ENCODE peak calls at places on chromosomes 2 and 18, in five cellular contexts. F, G, N, M and L are unnamed samples.

GRCh38 chr18:12882416-12882815 is 1.6 kb downstream of the PTPN2 start:
- DNase-seq in M (no peak), F (no peak), G (no peak), N (peak), L (no peak)

GRCh38 chr2:655626-656025 is 21.6 kb downstream of the TMEM18 start:
- DNase-seq in N (peak), M (no peak), G (no peak), F (no peak), L (no peak)

GRCh38 chr18:24270937-24271380 is 126.7 kb downstream of the OSBPL1A start:
- DNase-seq in N (peak), M (no peak), G (no peak), F (no peak), L (no peak)

GRCh38 chr2:68203587-68203986 is 45.9 kb downstream of the PNO1 start:
- DNase-seq in M (no peak), G (no peak), F (no peak), N (no peak), L (no peak)

GRCh38 chr2:173614265-173614930 is 259.7 kb downstream of the CDCA7 start:
- DNase-seq in M (no peak), N (no peak), F (no peak), G (no peak), L (no peak)

GRCh38 chr2:197960765-197961164 is 156.4 kb downstream of the PLCL1 start:
- DNase-seq in F (no peak), G (no peak), M (no peak), N (no peak), L (no peak)

GRCh38 chr18:12606592-12607315 is 51.2 kb downstream of the SPIRE1 start:
- DNase-seq in N (peak), G (no peak), F (no peak), M (no peak), L (no peak)

GRCh38 chr2:113216891-113217454 is 43.2 kb downstream of the PSD4 start:
- DNase-seq in F (no peak), G (no peak), M (no peak), N (no peak), L (no peak)

GRCh38 chr2:191069606-191070005 is 55.6 kb upstream of the STAT1 start:
- DNase-seq in G (no peak), M (no peak), N (no peak), F (no peak), L (no peak)

GRCh38 chr18:21243041-21243431 is 1.0 kb downstream of the GREB1L start:
- DNase-seq in G (peak), F (no peak), N (no peak), M (no peak), L (peak)

GRCh38 chr2:20067992-20068727 is 16.7 kb upstream of the LAPTM4A start:
- DNase-seq in F (no peak), N (peak), G (no peak), M (no peak), L (no peak)

GRCh38 chr18:24987933-24988840 is 363.8 kb downstream of the ZNF521 start:
- DNase-seq in F (peak), M (peak), G (no peak), N (no peak), L (peak)

GRCh38 chr2:66547113-66547512 is 112.2 kb downstream of the MEIS1 start:
- DNase-seq in F (no peak), G (no peak), N (peak), M (no peak), L (no peak)

GRCh38 chr2:39676342-39676741 is 10.6 kb downstream of the TMEM178A start:
- DNase-seq in M (no peak), G (no peak), N (no peak), F (no peak), L (no peak)

GRCh38 chr18:61892683-61893303 is at the start of gene RNF152:
- DNase-seq in M (peak), G (peak), F (no peak), N (peak), L (peak)

GRCh38 chr2:83022631-83023210 is 1436.4 kb downstream of the SUCLG1 start:
- DNase-seq in M (no peak), N (no peak), F (no peak), G (no peak), L (no peak)

GRCh38 chr18:73880387-73880786 is 267.2 kb downstream of the FBXO15 start:
- DNase-seq in M (no peak), G (no peak), N (no peak), F (no peak), L (no peak)

GRCh38 chr2:111919794-111920608 is 21.6 kb downstream of the MERTK start:
- DNase-seq in G (peak), N (no peak), M (peak), F (no peak), L (no peak)

GRCh38 chr18:67608909-67609308 is 92.4 kb upstream of the DSEL start:
- DNase-seq in F (no peak), G (no peak), N (peak), M (no peak), L (no peak)

GRCh38 chr2:182319556-182319955 is 107.3 kb downstream of the PDE1A start:
- DNase-seq in M (no peak), G (no peak), F (no peak), N (no peak), L (no peak)

GRCh38 chr2:68645523-68645922 is 2.1 kb downstream of the PROKR1 start:
- DNase-seq in N (peak), G (no peak), F (no peak), M (no peak), L (no peak)

GRCh38 chr18:36610716-36611115 is 218.1 kb downstream of the TPGS2 start:
- DNase-seq in M (no peak), G (no peak), F (no peak), N (no peak), L (no peak)

GRCh38 chr2:239927424-239927981 is 97.6 kb downstream of the NDUFA10 start:
- DNase-seq in G (no peak), F (no peak), M (peak), N (peak), L (no peak)

GRCh38 chr2:212484563-212485080 is 54.0 kb downstream of the ERBB4 start:
- DNase-seq in F (no peak), M (no peak), N (no peak), G (no peak), L (no peak)

GRCh38 chr2:14781148-14781547 is 148.6 kb downstream of the LRATD1 start:
- DNase-seq in M (no peak), F (no peak), N (no peak), G (no peak), L (no peak)

GRCh38 chr2:241501099-241501541 is 7.3 kb downstream of the STK25 start:
- DNase-seq in N (no peak), F (no peak), M (no peak), G (no peak), L (no peak)

GRCh38 chr2:241502281-241502680 is 6.1 kb downstream of the STK25 start:
- DNase-seq in F (no peak), G (no peak), N (no peak), M (no peak), L (no peak)

GRCh38 chr2:241500016-241500415 is 8.4 kb downstream of the STK25 start:
- DNase-seq in M (no peak), N (no peak), F (no peak), G (no peak), L (no peak)

GRCh38 chr2:241500431-241500975 is 7.9 kb downstream of the STK25 start:
- DNase-seq in M (no peak), N (no peak), G (no peak), F (no peak), L (no peak)

GRCh38 chr2:241501551-241501950 is 6.8 kb downstream of the STK25 start:
- DNase-seq in F (no peak), N (no peak), G (no peak), M (no peak), L (no peak)
- TF ChIP-seq POLR2A in F (no peak), N (no peak), G (no peak), M (no peak), L (no peak)

GRCh38 chr2:73292316-73292905 is 937 bp downstream of the EGR4 start:
- DNase-seq in G (no peak), F (no peak), M (no peak), N (no peak), L (no peak)
- H3K4me3 ChIP-seq in G (no peak), F (no peak), M (no peak), N (no peak), L (no peak)

GRCh38 chr2:64749446-64749845 is 95.7 kb upstream of the SERTAD2 start:
- DNase-seq in N (no peak), G (no peak), M (no peak), F (no peak), L (no peak)

GRCh38 chr2:64750817-64751285 is 97.1 kb upstream of the SERTAD2 start:
- DNase-seq in M (peak), F (no peak), N (peak), G (peak), L (peak)

GRCh38 chr2:64750001-64750816 is 96.5 kb upstream of the SERTAD2 start:
- DNase-seq in N (peak), G (peak), F (peak), M (peak), L (peak)

GRCh38 chr2:64753384-64753783 is 99.7 kb upstream of the SERTAD2 start:
- DNase-seq in M (no peak), N (no peak), F (no peak), G (no peak), L (no peak)

DNA sequence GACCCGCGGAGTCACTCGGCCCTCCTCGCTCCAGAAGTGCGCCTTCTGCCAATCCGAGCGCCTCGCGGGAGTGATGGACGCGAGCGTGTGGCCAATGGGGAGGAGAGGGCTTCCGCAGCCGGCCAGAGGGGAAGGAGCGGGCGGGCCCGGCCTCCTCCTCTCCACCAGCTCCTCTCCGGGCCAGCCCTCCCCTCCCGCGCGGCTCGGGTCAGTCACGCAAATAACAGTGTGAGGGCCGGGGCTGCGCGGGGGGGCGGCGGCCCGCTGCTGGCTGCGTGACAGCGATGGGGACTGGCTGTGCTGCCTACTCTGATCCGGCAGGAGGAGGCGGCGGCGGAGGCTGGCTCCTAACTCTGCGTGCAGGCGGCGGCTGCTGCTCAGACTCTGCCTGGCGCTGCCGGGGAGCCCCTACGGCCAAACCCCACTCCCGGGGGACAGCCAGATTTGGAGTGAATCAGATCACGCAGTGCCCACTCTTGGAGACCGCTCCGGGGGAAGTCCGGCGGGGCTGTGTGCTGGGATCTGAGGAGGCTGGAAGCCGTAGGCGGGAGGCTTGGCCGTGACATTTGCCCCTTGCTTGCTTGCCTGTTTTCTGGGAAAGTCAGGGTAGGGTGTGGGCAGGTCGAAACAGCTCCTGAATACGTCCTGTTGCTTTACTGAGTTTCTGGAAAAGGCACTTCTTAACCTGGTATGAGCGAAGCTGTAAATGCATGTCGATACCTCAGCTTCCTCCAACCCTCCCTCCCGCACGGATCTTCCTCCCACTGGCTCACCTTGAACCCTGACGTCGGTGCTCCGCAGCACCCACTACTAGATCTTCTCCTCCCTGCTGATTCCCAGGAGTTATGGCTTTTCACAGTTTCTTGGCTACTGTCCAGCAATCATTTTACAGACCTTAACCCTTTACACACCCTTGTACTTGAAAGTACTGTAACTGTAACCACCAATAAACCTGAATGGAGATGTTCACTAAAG is 97.9 kb upstream of the SERTAD2 start:
- DNase-seq in F (peak), N (peak), G (peak), M (peak), L (peak)
- TF ChIP-seq POLR2A in F (peak), N (peak), G (peak), M (peak), L (peak)

DNA sequence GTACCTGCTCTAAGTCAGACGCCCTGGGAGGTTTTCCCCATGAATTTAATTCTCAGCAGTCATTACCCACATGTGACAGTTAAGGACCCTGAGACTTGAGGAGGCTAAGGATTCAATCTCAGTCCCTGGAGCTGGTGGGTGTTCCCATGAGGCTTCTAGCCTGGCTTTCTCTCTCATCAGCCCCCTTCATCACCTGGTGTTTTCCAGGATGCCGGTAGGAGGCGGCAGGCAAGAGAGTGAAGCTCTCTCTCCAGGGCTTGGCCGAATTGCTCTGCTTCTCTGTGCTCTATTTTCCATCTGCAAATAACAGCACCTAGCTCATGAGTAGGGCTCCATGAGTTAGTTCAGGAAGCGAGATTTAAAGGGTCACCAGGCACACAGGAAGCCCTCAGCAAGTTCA is 241.9 kb downstream of the PTPRM start:
- DNase-seq in N (no peak), G (no peak), M (no peak), F (no peak), L (no peak)
- H3K4me3 ChIP-seq in N (no peak), G (no peak), M (no peak), F (no peak), L (no peak)

GRCh38 chr2:156435392-156435724 is 821 bp upstream of the GPD2 start:
- DNase-seq in F (peak), M (no peak), N (no peak), G (no peak), L (no peak)

GRCh38 chr2:156437272-156437671 is 1.1 kb downstream of the GPD2 start:
- DNase-seq in N (peak), F (peak), G (peak), M (peak), L (no peak)

GRCh38 chr2:156434461-156435291 is 1.5 kb upstream of the GPD2 start:
- DNase-seq in M (no peak), N (peak), F (no peak), G (no peak), L (no peak)

GRCh38 chr2:156436477-156437085 is 402 bp downstream of the GPD2 start:
- DNase-seq in N (peak), G (no peak), M (no peak), F (no peak), L (no peak)

GRCh38 chr2:156435725-156436476 is at the start of gene GPD2:
- DNase-seq in F (peak), N (peak), G (peak), M (peak), L (peak)
- TF ChIP-seq POLR2A in F (peak), N (peak), G (peak), M (peak), L (peak)

DNA sequence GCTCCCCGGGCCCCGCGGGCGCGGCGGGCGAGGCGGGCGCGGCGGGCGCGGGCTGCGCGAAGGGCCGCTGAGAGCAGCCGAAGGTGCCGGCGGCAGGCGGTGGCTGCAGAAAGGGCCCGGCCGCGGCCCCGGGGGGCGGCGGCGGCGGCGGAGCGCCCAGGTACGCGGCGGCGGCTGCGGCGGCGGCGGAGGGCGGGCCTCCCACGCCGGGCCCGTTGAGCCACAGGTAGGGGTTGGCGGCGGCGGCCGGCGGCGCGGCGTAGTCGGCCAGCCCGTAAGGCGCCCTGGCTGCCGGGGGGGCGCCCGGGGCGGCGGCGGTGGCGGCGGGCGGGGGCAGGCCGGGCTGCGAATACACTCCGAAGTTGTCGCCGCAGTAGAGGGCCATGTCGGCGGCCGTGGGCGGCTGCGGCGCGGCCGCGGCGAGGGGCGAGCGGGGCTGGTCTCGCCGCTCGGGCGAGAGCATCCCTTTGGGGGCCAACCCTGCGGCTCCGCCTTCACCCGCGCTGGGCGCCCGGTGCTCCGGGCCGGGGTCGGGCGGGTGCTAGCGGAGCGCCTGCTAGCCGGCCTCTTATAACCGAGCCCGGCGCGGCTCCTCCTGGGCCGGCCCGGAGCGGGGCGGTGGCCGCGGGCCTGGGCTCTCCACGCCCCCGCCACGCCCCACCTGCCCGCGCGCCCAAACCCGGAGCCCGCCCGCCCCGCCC is at the start of gene FOXI3:
- DNase-seq in G (no peak), N (no peak), F (no peak), M (peak), L (no peak)
- H3K4me3 ChIP-seq in G (no peak), N (no peak), F (no peak), M (no peak), L (no peak)

GRCh38 chr18:9102391-9103216 is at the start of gene NDUFV2:
- DNase-seq in M (peak), F (peak), G (peak), N (peak), L (peak)
- TF ChIP-seq POLR2A in M (peak), F (peak), G (peak), N (peak), L (peak)

GRCh38 chr2:54667726-54668650 is 55.5 kb upstream of the EML6 start:
- DNase-seq in M (no peak), F (no peak), G (no peak), N (no peak), L (no peak)

GRCh38 chr2:54666741-54667639 is 56.5 kb upstream of the EML6 start:
- DNase-seq in M (peak), G (no peak), N (peak), F (no peak), L (peak)

GRCh38 chr2:54664238-54664786 is 59.1 kb upstream of the EML6 start:
- DNase-seq in G (no peak), M (no peak), N (no peak), F (no peak), L (no peak)

GRCh38 chr2:54665436-54665856 is 58.0 kb upstream of the EML6 start:
- DNase-seq in M (no peak), N (peak), F (no peak), G (no peak), L (peak)

GRCh38 chr2:54666131-54666637 is 57.3 kb upstream of the EML6 start:
- DNase-seq in M (peak), F (no peak), N (peak), G (no peak), L (peak)
- H3K4me3 ChIP-seq in M (no peak), F (no peak), N (no peak), G (no peak), L (no peak)

GRCh38 chr18:44197837-44198236 is 482.9 kb upstream of the SETBP1 start:
- DNase-seq in F (no peak), M (no peak), N (no peak), G (no peak), L (no peak)
- TF ChIP-seq POLR2A in F (no peak), M (no peak), N (no peak), G (no peak), L (no peak)